ENCODE peak calls at places on chromosomes 5 and 9, in five cellular contexts. One of them, this sample, is unnamed.

GRCh38 chr5:175520873-175521272 is 42.5 kb downstream of the SFXN1 start:
- DNase-seq in neuronal stem cell: no peak
- DNase-seq in SJSA1: no peak
- DNase-seq in CD8-positive, alpha-beta T cell: no peak
- DNase-seq in naive thymus-derived CD4-positive, alpha-beta T cell: no peak
- DNase-seq in this sample: no peak

GRCh38 chr5:94376672-94377345 is 241.6 kb downstream of the KIAA0825 start:
- DNase-seq in neuronal stem cell: no peak
- DNase-seq in SJSA1: no peak
- DNase-seq in CD8-positive, alpha-beta T cell: no peak
- DNase-seq in naive thymus-derived CD4-positive, alpha-beta T cell: no peak
- DNase-seq in this sample: peak; percentile 50

GRCh38 chr5:160667160-160667559 is 184.9 kb downstream of the ATP10B start:
- DNase-seq in neuronal stem cell: no peak
- DNase-seq in naive thymus-derived CD4-positive, alpha-beta T cell: no peak
- DNase-seq in CD8-positive, alpha-beta T cell: no peak
- DNase-seq in SJSA1: no peak
- DNase-seq in this sample: no peak

GRCh38 chr5:130198927-130199326 is 294.7 kb downstream of the CHSY3 start:
- DNase-seq in neuronal stem cell: no peak
- DNase-seq in CD8-positive, alpha-beta T cell: no peak
- DNase-seq in naive thymus-derived CD4-positive, alpha-beta T cell: peak; percentile 1
- DNase-seq in SJSA1: no peak
- DNase-seq in this sample: no peak

GRCh38 chr9:129938291-129938979 is 103.2 kb downstream of the USP20 start:
- DNase-seq in CD8-positive, alpha-beta T cell: no peak
- DNase-seq in naive thymus-derived CD4-positive, alpha-beta T cell: no peak
- DNase-seq in neuronal stem cell: no peak
- DNase-seq in SJSA1: no peak
- DNase-seq in this sample: no peak

GRCh38 chr5:14332746-14333145 is 189.6 kb downstream of the TRIO start:
- DNase-seq in naive thymus-derived CD4-positive, alpha-beta T cell: no peak
- DNase-seq in neuronal stem cell: no peak
- DNase-seq in SJSA1: no peak
- DNase-seq in CD8-positive, alpha-beta T cell: no peak
- DNase-seq in this sample: no peak

GRCh38 chr5:108884736-108885135 is 137.0 kb downstream of the FER start:
- DNase-seq in CD8-positive, alpha-beta T cell: no peak
- DNase-seq in SJSA1: no peak
- DNase-seq in naive thymus-derived CD4-positive, alpha-beta T cell: no peak
- DNase-seq in neuronal stem cell: no peak
- DNase-seq in this sample: no peak

GRCh38 chr5:108084105-108084504 is 297.8 kb downstream of the FBXL17 start:
- DNase-seq in neuronal stem cell: no peak
- DNase-seq in CD8-positive, alpha-beta T cell: no peak
- DNase-seq in naive thymus-derived CD4-positive, alpha-beta T cell: no peak
- DNase-seq in SJSA1: no peak
- DNase-seq in this sample: no peak

GRCh38 chr5:171162165-171162564 is 146.9 kb upstream of the TLX3 start:
- DNase-seq in SJSA1: no peak
- DNase-seq in naive thymus-derived CD4-positive, alpha-beta T cell: no peak
- DNase-seq in neuronal stem cell: no peak
- DNase-seq in CD8-positive, alpha-beta T cell: no peak
- DNase-seq in this sample: no peak

GRCh38 chr5:36647046-36647445 is 40.6 kb downstream of the SLC1A3 start:
- DNase-seq in naive thymus-derived CD4-positive, alpha-beta T cell: no peak
- DNase-seq in CD8-positive, alpha-beta T cell: no peak
- DNase-seq in neuronal stem cell: no peak
- DNase-seq in SJSA1: no peak
- DNase-seq in this sample: no peak

GRCh38 chr9:4207881-4208615 is 91.8 kb downstream of the GLIS3 start:
- DNase-seq in neuronal stem cell: no peak
- DNase-seq in naive thymus-derived CD4-positive, alpha-beta T cell: no peak
- DNase-seq in CD8-positive, alpha-beta T cell: no peak
- DNase-seq in SJSA1: no peak
- DNase-seq in this sample: no peak

GRCh38 chr9:127966416-127967150 is 14.2 kb downstream of the EEIG1 start:
- DNase-seq in naive thymus-derived CD4-positive, alpha-beta T cell: no peak
- DNase-seq in CD8-positive, alpha-beta T cell: no peak
- DNase-seq in neuronal stem cell: no peak
- DNase-seq in SJSA1: no peak
- DNase-seq in this sample: peak; percentile 41

GRCh38 chr9:133115604-133116345 is 5.3 kb downstream of the RALGDS start:
- DNase-seq in SJSA1: no peak
- DNase-seq in neuronal stem cell: no peak
- DNase-seq in naive thymus-derived CD4-positive, alpha-beta T cell: no peak
- DNase-seq in CD8-positive, alpha-beta T cell: peak; percentile 42
- DNase-seq in this sample: peak; percentile 51

GRCh38 chr9:20321683-20322082 is 300.6 kb downstream of the MLLT3 start:
- DNase-seq in neuronal stem cell: no peak
- DNase-seq in CD8-positive, alpha-beta T cell: peak; percentile 78
- DNase-seq in naive thymus-derived CD4-positive, alpha-beta T cell: peak; percentile 88
- DNase-seq in SJSA1: no peak
- DNase-seq in this sample: no peak

GRCh38 chr5:143347698-143348344 is 55.7 kb downstream of the NR3C1 start:
- DNase-seq in naive thymus-derived CD4-positive, alpha-beta T cell: no peak
- DNase-seq in CD8-positive, alpha-beta T cell: no peak
- DNase-seq in neuronal stem cell: no peak
- DNase-seq in SJSA1: no peak
- DNase-seq in this sample: no peak
- H3K4me1 ChIP-seq in naive thymus-derived CD4-positive, alpha-beta T cell: peaks cover 38% of the 10 kb centered on the region
- H3K4me1 ChIP-seq in CD8-positive, alpha-beta T cell: peaks cover 47% of the 10 kb centered on the region
- H3K4me1 ChIP-seq in neuronal stem cell: no peaks in the 10 kb centered on the region
- H3K4me1 ChIP-seq in SJSA1: peaks cover 30% of the 10 kb centered on the region
- H3K4me1 ChIP-seq in this sample: peaks cover 17% of the 10 kb centered on the region

GRCh38 chr9:136223871-136224640 is 19.1 kb upstream of the LHX3 start:
- DNase-seq in naive thymus-derived CD4-positive, alpha-beta T cell: no peak
- DNase-seq in SJSA1: no peak
- DNase-seq in neuronal stem cell: no peak
- DNase-seq in CD8-positive, alpha-beta T cell: no peak
- DNase-seq in this sample: no peak
- H3K4me1 ChIP-seq in naive thymus-derived CD4-positive, alpha-beta T cell: no peaks in the 10 kb centered on the region
- H3K4me1 ChIP-seq in SJSA1: peaks cover 14% of the 10 kb centered on the region
- H3K4me1 ChIP-seq in neuronal stem cell: no peaks in the 10 kb centered on the region
- H3K4me1 ChIP-seq in CD8-positive, alpha-beta T cell: no peaks in the 10 kb centered on the region
- H3K4me1 ChIP-seq in this sample: no peaks in the 10 kb centered on the region

GRCh38 chr9:12628546-12628945 is 64.6 kb upstream of the TYRP1 start:
- DNase-seq in CD8-positive, alpha-beta T cell: no peak
- DNase-seq in naive thymus-derived CD4-positive, alpha-beta T cell: no peak
- DNase-seq in neuronal stem cell: no peak
- DNase-seq in SJSA1: no peak
- DNase-seq in this sample: no peak
- H3K4me1 ChIP-seq in CD8-positive, alpha-beta T cell: no peaks in the 10 kb centered on the region
- H3K4me1 ChIP-seq in naive thymus-derived CD4-positive, alpha-beta T cell: no peaks in the 10 kb centered on the region
- H3K4me1 ChIP-seq in neuronal stem cell: peaks cover 10% of the 10 kb centered on the region
- H3K4me1 ChIP-seq in SJSA1: no peaks in the 10 kb centered on the region
- H3K4me1 ChIP-seq in this sample: no peaks in the 10 kb centered on the region

DNA sequence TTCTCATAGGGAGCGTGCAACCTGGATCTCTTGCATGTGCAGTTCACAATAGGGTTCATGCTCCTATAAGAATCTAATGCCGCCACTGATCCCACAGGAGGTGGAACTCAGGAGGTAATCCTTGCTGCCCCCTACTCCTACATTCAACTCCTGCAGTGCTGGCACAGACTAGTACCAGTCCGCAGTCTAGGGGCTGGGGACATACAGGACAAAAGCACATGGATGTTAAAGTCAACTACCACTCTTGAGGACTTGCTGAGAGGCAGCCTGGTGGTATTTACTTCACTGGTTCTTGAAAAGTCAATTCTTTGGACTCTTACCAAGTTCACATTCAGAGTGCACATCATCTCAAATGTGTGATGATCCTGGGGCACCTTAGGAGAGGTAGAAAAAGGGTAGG is 33.0 kb downstream of the MTMR12 start:
- DNase-seq in SJSA1: no peak
- DNase-seq in naive thymus-derived CD4-positive, alpha-beta T cell: no peak
- DNase-seq in CD8-positive, alpha-beta T cell: no peak
- DNase-seq in neuronal stem cell: no peak
- DNase-seq in this sample: no peak
- H3K4me1 ChIP-seq in SJSA1: no peaks in the 10 kb centered on the region
- H3K4me1 ChIP-seq in naive thymus-derived CD4-positive, alpha-beta T cell: peaks cover 21% of the 10 kb centered on the region
- H3K4me1 ChIP-seq in CD8-positive, alpha-beta T cell: peaks cover 12% of the 10 kb centered on the region
- H3K4me1 ChIP-seq in neuronal stem cell: peaks cover 7% of the 10 kb centered on the region
- H3K4me1 ChIP-seq in this sample: peaks cover 4% of the 10 kb centered on the region

This sample was measured in aorta.